ENCODE peak calls at places on chromosomes 3 and 15, in four cellular contexts. One of them, this sample, is unnamed.

GRCh38 chr3:173617490-173617889 is 219.9 kb downstream of the NLGN1 start:
- DNase-seq in AG09309: no peak
- DNase-seq in pancreas: peak
- DNase-seq in PC-3: no peak
- DNase-seq in this sample: no peak

GRCh38 chr3:63726656-63727055 is 74.2 kb downstream of the SNTN start:
- DNase-seq in AG09309: no peak
- DNase-seq in pancreas: no peak
- DNase-seq in PC-3: no peak
- DNase-seq in this sample: no peak

GRCh38 chr15:58467722-58468436 is 36.1 kb downstream of the LIPC start:
- DNase-seq in AG09309: no peak
- DNase-seq in pancreas: no peak
- DNase-seq in PC-3: no peak
- DNase-seq in this sample: peak

GRCh38 chr3:120311863-120312794 is 27.1 kb upstream of the GPR156 start:
- DNase-seq in AG09309: no peak
- DNase-seq in pancreas: no peak
- DNase-seq in PC-3: no peak
- DNase-seq in this sample: no peak

GRCh38 chr3:159948423-159949140 is 40.1 kb upstream of the IL12A start:
- DNase-seq in AG09309: no peak
- DNase-seq in pancreas: no peak
- DNase-seq in PC-3: peak
- DNase-seq in this sample: no peak

GRCh38 chr15:89783861-89784685 is 7.9 kb downstream of the MESP2 start:
- DNase-seq in AG09309: no peak
- DNase-seq in pancreas: peak
- DNase-seq in PC-3: no peak
- DNase-seq in this sample: no peak

GRCh38 chr15:70902105-70902504 is 9.5 kb downstream of the LRRC49 start:
- DNase-seq in AG09309: peak
- DNase-seq in pancreas: no peak
- DNase-seq in PC-3: peak
- DNase-seq in this sample: peak

GRCh38 chr3:73874596-73874995 is 249.9 kb upstream of the PDZRN3 start:
- DNase-seq in AG09309: no peak
- DNase-seq in pancreas: no peak
- DNase-seq in PC-3: no peak
- DNase-seq in this sample: no peak

GRCh38 chr3:193905993-193906396 is 230.0 kb upstream of the HES1 start:
- DNase-seq in AG09309: no peak
- DNase-seq in pancreas: no peak
- DNase-seq in PC-3: no peak
- DNase-seq in this sample: no peak

GRCh38 chr3:37990527-37990926 is at the start of gene VILL:
- DNase-seq in AG09309: no peak
- DNase-seq in pancreas: no peak
- DNase-seq in PC-3: peak
- DNase-seq in this sample: no peak

GRCh38 chr15:78301813-78302212 is 2.4 kb upstream of the SKIC8 start:
- DNase-seq in AG09309: no peak
- DNase-seq in pancreas: no peak
- DNase-seq in PC-3: peak
- DNase-seq in this sample: no peak

GRCh38 chr3:191143224-191143623 is 55.8 kb upstream of the OSTN start:
- DNase-seq in AG09309: no peak
- DNase-seq in pancreas: no peak
- DNase-seq in PC-3: peak
- DNase-seq in this sample: no peak

GRCh38 chr3:10508619-10509260 is 3.4 kb upstream of the ATP2B2 start:
- DNase-seq in AG09309: no peak
- DNase-seq in pancreas: peak
- DNase-seq in PC-3: no peak
- DNase-seq in this sample: no peak

GRCh38 chr3:169104972-169105371 is 558.5 kb downstream of the MECOM start:
- DNase-seq in AG09309: no peak
- DNase-seq in pancreas: no peak
- DNase-seq in PC-3: peak
- DNase-seq in this sample: peak

GRCh38 chr3:194404365-194405140 is 5.5 kb upstream of the GP5 start:
- DNase-seq in AG09309: no peak
- DNase-seq in pancreas: peak
- DNase-seq in PC-3: peak
- DNase-seq in this sample: peak

GRCh38 chr3:44915702-44916438 is 41.5 kb downstream of the TGM4 start:
- DNase-seq in AG09309: no peak
- DNase-seq in pancreas: no peak
- DNase-seq in PC-3: no peak
- DNase-seq in this sample: no peak

GRCh38 chr3:117063910-117064309 is 354.3 kb downstream of the TUSC7 start:
- DNase-seq in AG09309: no peak
- DNase-seq in pancreas: no peak
- DNase-seq in PC-3: no peak
- DNase-seq in this sample: peak

GRCh38 chr15:77456746-77457618 is 36.3 kb downstream of the HMG20A start:
- DNase-seq in AG09309: no peak
- DNase-seq in pancreas: no peak
- DNase-seq in PC-3: no peak
- DNase-seq in this sample: peak

GRCh38 chr3:144708437-144708836 is 736.8 kb downstream of the DIPK2A start:
- DNase-seq in AG09309: no peak
- DNase-seq in pancreas: no peak
- DNase-seq in PC-3: no peak
- DNase-seq in this sample: no peak

GRCh38 chr3:198113219-198114053 is 153.4 kb downstream of the LMLN start:
- DNase-seq in AG09309: no peak
- DNase-seq in pancreas: no peak
- DNase-seq in PC-3: no peak
- DNase-seq in this sample: no peak

GRCh38 chr3:151843275-151843674 is 29.4 kb downstream of the AADAC start:
- DNase-seq in AG09309: no peak
- DNase-seq in pancreas: no peak
- DNase-seq in PC-3: no peak
- DNase-seq in this sample: no peak

GRCh38 chr15:70575251-70576227 is 187.8 kb downstream of the UACA start:
- DNase-seq in AG09309: no peak
- DNase-seq in pancreas: no peak
- DNase-seq in PC-3: no peak
- DNase-seq in this sample: no peak

GRCh38 chr3:183224581-183224980 is 28.5 kb upstream of the B3GNT5 start:
- DNase-seq in AG09309: no peak
- DNase-seq in pancreas: no peak
- DNase-seq in PC-3: no peak
- DNase-seq in this sample: no peak

GRCh38 chr3:152717252-152717651 is 117.7 kb upstream of the P2RY1 start:
- DNase-seq in AG09309: no peak
- DNase-seq in pancreas: no peak
- DNase-seq in PC-3: no peak
- DNase-seq in this sample: no peak

GRCh38 chr3:42214064-42214463 is 51.9 kb downstream of the CCK start:
- DNase-seq in AG09309: no peak
- DNase-seq in pancreas: no peak
- DNase-seq in PC-3: no peak
- DNase-seq in this sample: no peak

GRCh38 chr3:97940034-97940433 is 32.2 kb downstream of the RIOX2 start:
- DNase-seq in AG09309: no peak
- DNase-seq in pancreas: no peak
- DNase-seq in PC-3: peak
- DNase-seq in this sample: no peak

GRCh38 chr3:80233576-80233975 is 465.8 kb upstream of the ROBO1 start:
- DNase-seq in AG09309: no peak
- DNase-seq in pancreas: no peak
- DNase-seq in PC-3: peak
- DNase-seq in this sample: no peak

GRCh38 chr15:90933310-90933709 is 961 bp upstream of the HDDC3 start:
- DNase-seq in AG09309: no peak
- DNase-seq in pancreas: no peak
- DNase-seq in PC-3: no peak
- DNase-seq in this sample: no peak

DNA sequence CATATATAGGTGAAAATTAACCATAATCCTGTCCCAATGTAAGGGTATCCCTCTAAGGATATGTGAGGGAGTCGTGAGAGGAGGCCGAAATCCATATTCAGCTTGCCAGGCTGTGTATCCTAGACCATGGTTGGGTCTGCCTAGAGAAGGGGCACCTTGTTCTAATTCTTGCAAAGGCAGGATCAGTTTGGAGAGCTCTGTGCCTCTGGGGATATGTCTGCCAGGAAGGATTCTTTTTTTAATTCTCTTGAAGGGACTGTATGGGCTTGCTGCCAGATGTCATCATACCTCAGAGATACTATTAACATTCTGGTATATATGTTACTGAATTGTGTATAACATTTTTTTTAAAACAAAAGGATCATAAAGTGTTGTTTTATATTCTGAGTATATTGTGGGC is 2.4 kb downstream of the ATP1B3 start:
- DNase-seq in AG09309: no peak
- DNase-seq in pancreas: no peak
- DNase-seq in PC-3: no peak
- DNase-seq in this sample: no peak
- H3K4me3 ChIP-seq in AG09309: no peak
- H3K4me3 ChIP-seq in pancreas: no peak
- H3K4me3 ChIP-seq in PC-3: peak
- H3K4me3 ChIP-seq in this sample: peak

DNA sequence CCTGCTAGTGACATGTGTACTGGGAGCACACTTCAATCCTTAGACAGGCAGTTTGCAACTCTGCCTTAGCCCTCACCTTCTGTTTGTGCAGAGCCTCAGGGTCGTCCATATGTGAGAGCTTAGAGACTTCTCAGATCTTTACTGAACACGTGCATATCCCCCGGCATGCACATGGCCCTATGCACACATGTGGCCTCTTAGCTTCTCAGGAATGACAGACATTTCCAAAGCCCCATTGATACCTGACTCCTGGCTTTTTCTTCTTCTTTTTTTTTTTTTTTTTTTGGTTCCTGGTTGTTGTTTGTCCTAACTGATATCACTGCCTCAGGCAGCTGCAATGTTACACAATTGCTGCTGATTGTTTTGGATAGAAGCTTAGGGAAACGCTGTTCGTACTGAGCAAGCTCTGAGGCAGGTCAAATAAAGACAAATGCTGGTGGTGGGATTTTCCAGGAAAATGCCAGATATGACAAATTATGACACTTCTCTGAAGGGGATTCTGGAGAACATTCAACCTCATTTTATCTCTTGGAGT is 107.2 kb upstream of the RGMA start:
- DNase-seq in AG09309: no peak
- DNase-seq in pancreas: no peak
- DNase-seq in PC-3: no peak
- DNase-seq in this sample: no peak
- H3K4me3 ChIP-seq in AG09309: no peak
- H3K4me3 ChIP-seq in pancreas: no peak
- H3K4me3 ChIP-seq in PC-3: no peak
- H3K4me3 ChIP-seq in this sample: no peak

GRCh38 chr15:84816694-84817460 is at the start of gene ALPK3:
- DNase-seq in AG09309: no peak
- DNase-seq in pancreas: peak
- DNase-seq in PC-3: no peak
- DNase-seq in this sample: no peak

GRCh38 chr15:84819291-84819768 is 2.2 kb downstream of the ALPK3 start:
- DNase-seq in AG09309: no peak
- DNase-seq in pancreas: no peak
- DNase-seq in PC-3: no peak
- DNase-seq in this sample: no peak

GRCh38 chr15:84818221-84819131 is 1.3 kb downstream of the ALPK3 start:
- DNase-seq in AG09309: no peak
- DNase-seq in pancreas: peak
- DNase-seq in PC-3: peak
- DNase-seq in this sample: no peak

GRCh38 chr15:84819791-84820190 is 2.6 kb downstream of the ALPK3 start:
- DNase-seq in AG09309: no peak
- DNase-seq in pancreas: no peak
- DNase-seq in PC-3: no peak
- DNase-seq in this sample: no peak

DNA sequence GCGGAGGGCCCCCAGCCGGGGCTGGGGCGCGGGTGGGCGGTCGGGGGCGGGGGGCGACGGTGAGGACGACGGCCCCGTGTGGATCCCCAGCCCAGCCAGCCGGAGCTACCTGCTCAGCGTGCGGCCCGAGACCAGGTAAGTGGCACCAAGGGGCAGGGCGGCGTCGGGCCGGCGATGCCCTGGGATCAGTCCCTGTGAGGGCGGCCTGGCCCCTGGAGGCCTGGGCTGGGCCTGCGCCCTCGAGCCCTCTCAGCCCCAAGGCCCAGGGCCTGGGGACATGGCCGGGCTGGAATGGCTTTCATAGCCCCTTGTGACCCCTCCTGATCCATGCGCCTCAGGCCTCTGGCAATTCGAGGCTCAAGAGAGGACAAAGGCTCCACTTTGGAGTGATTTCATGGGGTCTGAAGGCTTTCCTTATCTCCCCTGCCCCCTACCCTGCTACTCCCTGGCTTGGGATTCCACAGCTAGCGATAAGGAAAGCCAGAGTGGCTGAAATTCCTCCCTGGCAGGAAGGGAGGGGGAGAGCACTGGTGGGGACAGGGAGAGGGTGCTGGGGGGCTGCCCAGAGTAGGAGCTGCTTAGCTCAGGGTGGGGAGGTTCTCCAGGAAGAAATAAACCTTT is 415 bp downstream of the ALPK3 start:
- DNase-seq in AG09309: no peak
- DNase-seq in pancreas: no peak
- DNase-seq in PC-3: no peak
- DNase-seq in this sample: no peak
- H3K4me3 ChIP-seq in AG09309: no peak
- H3K4me3 ChIP-seq in pancreas: peak
- H3K4me3 ChIP-seq in PC-3: no peak
- H3K4me3 ChIP-seq in this sample: no peak

GRCh38 chr3:106257172-106257571 is 388.4 kb upstream of the CBLB start:
- DNase-seq in AG09309: no peak
- DNase-seq in pancreas: no peak
- DNase-seq in PC-3: no peak
- DNase-seq in this sample: no peak
- H3K4me3 ChIP-seq in AG09309: no peak
- H3K4me3 ChIP-seq in pancreas: no peak
- H3K4me3 ChIP-seq in PC-3: no peak
- H3K4me3 ChIP-seq in this sample: no peak